ENCODE peak calls at places on chromosomes 13 and 19, in four cellular contexts. O is upper lobe of left lung, U is dorsolateral prefrontal cortex, X is cardiac fibroblast. T is an unnamed sample.

GRCh38 chr19:38656171-38656981 is 8.9 kb downstream of the ACTN4 start:
- DNase-seq in O (no peak), U (no peak), X (peak; percentile 92), T (no peak)

GRCh38 chr13:52195052-52195837 is 35.8 kb upstream of the NEK3 start:
- DNase-seq in O (peak; percentile 74), U (peak; percentile 50), X (peak; percentile 78), T (peak; percentile 48)

GRCh38 chr19:48203794-48204628 is 33.5 kb downstream of the ZSWIM9 start:
- DNase-seq in O (peak; percentile 97), U (peak; percentile 98), X (peak; percentile 94), T (peak; percentile 90)

GRCh38 chr19:48321372-48321621 is 4.1 kb upstream of the EMP3 start:
- DNase-seq in O (peak; percentile 100), U (peak; percentile 73), X (peak; percentile 89), T (peak; percentile 72)

GRCh38 chr13:72109863-72110262 is 242.9 kb upstream of the DACH1 start:
- DNase-seq in O (no peak), U (no peak), X (peak; percentile 21), T (no peak)

GRCh38 chr19:33373701-33374405 is at the start of gene CEBPG:
- DNase-seq in O (peak; percentile 68), U (no peak), X (peak; percentile 55), T (no peak)

GRCh38 chr13:23081246-23081645 is 99.5 kb upstream of the SGCG start:
- DNase-seq in O (no peak), U (no peak), X (peak; percentile 1), T (no peak)

GRCh38 chr13:71358218-71358617 is 508.8 kb downstream of the DACH1 start:
- DNase-seq in O (no peak), U (no peak), X (no peak), T (no peak)

GRCh38 chr13:59823495-59823894 is 340.2 kb downstream of the DIAPH3 start:
- DNase-seq in O (no peak), U (no peak), X (peak; percentile 79), T (peak; percentile 6)

GRCh38 chr13:43567608-43568007 is 219.2 kb downstream of the ENOX1 start:
- DNase-seq in O (no peak), U (no peak), X (peak; percentile 54), T (no peak)

GRCh38 chr13:79398915-79399314 is 7.1 kb downstream of the RBM26 start:
- DNase-seq in O (no peak), U (no peak), X (peak; percentile 55), T (no peak)

GRCh38 chr19:40394816-40395210 is 4.8 kb upstream of the HIPK4 start:
- DNase-seq in O (no peak), U (no peak), X (no peak), T (no peak)

GRCh38 chr19:44807162-44807561 is 1.7 kb upstream of the BCAM start:
- DNase-seq in O (peak; percentile 66), U (no peak), X (no peak), T (no peak)

GRCh38 chr13:100392709-100393630 is 195.6 kb downstream of the GGACT start:
- DNase-seq in O (peak; percentile 90), U (no peak), X (peak; percentile 99), T (peak; percentile 99)

GRCh38 chr13:52926971-52927370 is 78.5 kb upstream of the PCDH8 start:
- DNase-seq in O (no peak), U (no peak), X (no peak), T (no peak)

GRCh38 chr19:17866312-17867012 is 5.3 kb upstream of the SLC5A5 start:
- DNase-seq in O (no peak), U (no peak), X (no peak), T (no peak)

GRCh38 chr13:34430294-34430693 is 511.8 kb upstream of the NBEA start:
- DNase-seq in O (no peak), U (no peak), X (peak; percentile 12), T (no peak)

GRCh38 chr13:38570706-38571105 is 116.2 kb upstream of the FREM2 start:
- DNase-seq in O (no peak), U (no peak), X (no peak), T (no peak)

GRCh38 chr13:33217256-33217655 is 68.3 kb downstream of the STARD13 start:
- DNase-seq in O (no peak), U (no peak), X (no peak), T (no peak)

GRCh38 chr13:70080030-70080429 is 27.6 kb upstream of the ATXN8OS start:
- DNase-seq in O (no peak), U (no peak), X (no peak), T (no peak)

GRCh38 chr19:18000981-18001836 is 6.8 kb upstream of the ARRDC2 start:
- DNase-seq in O (peak; percentile 96), U (no peak), X (peak; percentile 90), T (no peak)

GRCh38 chr13:49315036-49315565 is 67.4 kb downstream of the CDADC1 start:
- DNase-seq in O (no peak), U (no peak), X (peak; percentile 26), T (no peak)

GRCh38 chr19:33514885-33515485 is 6.6 kb downstream of the PEPD start:
- DNase-seq in O (no peak), U (no peak), X (peak; percentile 28), T (no peak)

GRCh38 chr13:44969858-44970484 is 19.3 kb downstream of the NUFIP1 start:
- DNase-seq in O (no peak), U (peak; percentile 12), X (peak; percentile 77), T (peak; percentile 44)

GRCh38 chr19:43470288-43470687 is 4.9 kb upstream of the LYPD3 start:
- DNase-seq in O (no peak), U (no peak), X (peak; percentile 71), T (no peak)

GRCh38 chr19:55080121-55080914 is 4.6 kb downstream of the EPS8L1 start:
- DNase-seq in O (peak; percentile 77), U (no peak), X (peak; percentile 72), T (no peak)

GRCh38 chr13:27587083-27587482 is 33.2 kb downstream of the LNX2 start:
- DNase-seq in O (no peak), U (no peak), X (no peak), T (no peak)

GRCh38 chr13:28583661-28584091 is 75.3 kb upstream of the POMP start:
- DNase-seq in O (no peak), U (peak; percentile 66), X (no peak), T (no peak)

GRCh38 chr13:103236213-103236612 is 170.0 kb upstream of the SLC10A2 start:
- DNase-seq in O (no peak), U (no peak), X (peak; percentile 52), T (no peak)

GRCh38 chr13:37085656-37086055 is 19.8 kb downstream of the CSNK1A1L start:
- DNase-seq in O (no peak), U (no peak), X (no peak), T (no peak)

GRCh38 chr19:4861147-4861546 is 6.3 kb downstream of the PLIN3 start:
- DNase-seq in O (no peak), U (no peak), X (no peak), T (no peak)

GRCh38 chr13:23321534-23322241 is 111.8 kb downstream of the SACS start:
- DNase-seq in O (no peak), U (no peak), X (peak; percentile 98), T (peak; percentile 69)

GRCh38 chr19:32676186-32676894 is 692 bp downstream of the RGS9BP start:
- DNase-seq in O (no peak), U (no peak), X (no peak), T (no peak)

GRCh38 chr13:59533561-59534337 is 630.0 kb downstream of the DIAPH3 start:
- DNase-seq in O (no peak), U (no peak), X (peak; percentile 47), T (no peak)

GRCh38 chr19:10420444-10421239 is at the start of gene PDE4A:
- DNase-seq in O (no peak), U (no peak), X (peak; percentile 45), T (no peak)

GRCh38 chr13:51532736-51533197 is 51.5 kb upstream of the WDFY2 start:
- DNase-seq in O (no peak), U (no peak), X (no peak), T (no peak)

GRCh38 chr13:27174766-27175455 is 3.3 kb upstream of the USP12 start:
- DNase-seq in O (no peak), U (no peak), X (peak; percentile 48), T (no peak)

DNA sequence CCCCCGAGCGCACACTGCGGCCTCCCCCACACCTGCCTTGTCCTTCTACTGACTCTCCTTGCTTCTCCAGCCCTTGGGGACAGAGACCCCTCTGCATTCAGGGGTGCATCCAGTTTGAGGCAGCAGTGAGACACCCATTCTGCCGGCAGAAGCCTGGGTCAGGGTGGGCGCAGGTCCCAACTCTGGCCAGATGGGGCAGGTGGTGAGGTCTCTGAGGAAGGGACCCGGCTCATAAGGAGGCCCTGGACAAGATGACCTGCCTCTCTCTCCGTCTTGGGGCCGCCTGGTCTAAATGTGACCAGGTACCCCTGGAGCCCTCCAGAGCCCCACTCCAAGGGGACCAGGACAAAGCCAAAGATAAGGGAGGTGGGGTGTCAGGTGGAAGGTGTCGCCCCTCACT is 6.1 kb downstream of the CHERP start:
- DNase-seq in O (no peak), U (no peak), X (no peak), T (no peak)
- TF ChIP-seq CTCF in O (no peak), U (no peak), X (no peak), T (no peak)

DNA sequence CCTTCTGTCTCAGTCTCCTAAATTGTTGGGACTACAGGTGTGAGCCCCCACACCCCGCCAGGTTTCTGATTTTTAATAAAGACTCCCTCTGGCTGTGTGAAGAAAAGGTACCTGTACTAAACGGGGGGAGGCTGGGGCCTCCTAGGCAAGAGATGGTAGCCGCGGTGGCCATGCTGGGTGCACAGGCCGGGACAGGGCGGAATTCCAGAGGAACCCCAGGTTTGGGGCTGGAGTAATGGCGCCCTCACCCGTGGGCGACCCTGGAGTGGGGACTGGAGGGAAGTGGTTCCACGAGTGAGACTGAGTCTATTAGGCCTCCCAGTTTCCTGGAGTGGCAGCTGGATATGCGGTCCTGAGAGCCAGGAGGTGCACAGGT is 1.6 kb upstream of the CBARP start:
- DNase-seq in O (no peak), U (no peak), X (no peak), T (no peak)
- H3K4me3 ChIP-seq in O (no peak overlapping the region), U (peak overlapping the region; percentile 50), X (no peak overlapping the region), T (no peak overlapping the region)

GRCh38 chr19:49939721-49940481 is 10.6 kb upstream of the NUP62 start:
- DNase-seq in O (no peak), U (no peak), X (no peak), T (no peak)
- TF ChIP-seq CTCF in O (no peak), U (no peak), X (no peak), T (no peak)

GRCh38 chr19:42232435-42232834 is 10.0 kb downstream of the GSK3A start:
- DNase-seq in O (no peak), U (no peak), X (no peak), T (no peak)

GRCh38 chr19:42235181-42235580 is 7.2 kb downstream of the GSK3A start:
- DNase-seq in O (no peak), U (no peak), X (no peak), T (no peak)

GRCh38 chr19:42234364-42234763 is 8.0 kb downstream of the GSK3A start:
- DNase-seq in O (no peak), U (no peak), X (no peak), T (no peak)

GRCh38 chr19:42233106-42233505 is 9.3 kb downstream of the GSK3A start:
- DNase-seq in O (no peak), U (no peak), X (no peak), T (no peak)

GRCh38 chr19:42233638-42234292 is 8.6 kb downstream of the GSK3A start:
- DNase-seq in O (no peak), U (no peak), X (no peak), T (no peak)
- H3K4me3 ChIP-seq in O (no peak overlapping the region), U (no peak overlapping the region), X (no peak overlapping the region), T (no peak overlapping the region)